ENCODE peak calls at places on chromosomes 7 and 10, in seven cellular contexts. I is thoracic aorta, J is MM.1S, K is dorsolateral prefrontal cortex, R is heart right ventricle, Y is lung, N is HFF-Myc. C is an unnamed sample.

GRCh38 chr7:38177621-38178003 is 433 bp upstream of the STARD3NL start:
- DNase-seq in J (no peak), Y (no peak), I (no peak), K (no peak), N (no peak), R (no peak), C (no peak)

GRCh38 chr10:132037676-132037975 is 28.1 kb upstream of the JAKMIP3 start:
- DNase-seq in R (no peak), Y (no peak), J (no peak), I (no peak), N (no peak), K (peak; percentile 18), C (no peak)

GRCh38 chr7:99793443-99793842 is 9.5 kb upstream of the CYP3A4 start:
- DNase-seq in J (no peak), K (no peak), N (no peak), I (no peak), Y (no peak), R (no peak), C (no peak)

GRCh38 chr10:31031205-31031665 is 430 bp downstream of the ZNF438 start:
- DNase-seq in J (no peak), I (no peak), N (no peak), R (no peak), K (no peak), Y (no peak), C (no peak)

GRCh38 chr10:129344956-129345355 is 122.1 kb upstream of the MGMT start:
- DNase-seq in J (no peak), N (no peak), I (no peak), Y (no peak), R (no peak), K (no peak), C (no peak)

GRCh38 chr7:107064255-107064654 is 19.8 kb downstream of the PRKAR2B start:
- DNase-seq in K (no peak), J (no peak), R (no peak), Y (no peak), I (no peak), N (no peak), C (no peak)

GRCh38 chr7:55132890-55133551 is 114.2 kb downstream of the EGFR start:
- DNase-seq in K (no peak), I (peak; percentile 37), N (peak; percentile 98), J (no peak), Y (peak; percentile 49), R (no peak), C (no peak)

GRCh38 chr10:71211053-71211452 is 1.3 kb upstream of the UNC5B start:
- DNase-seq in J (no peak), K (no peak), I (no peak), R (no peak), N (no peak), Y (no peak), C (no peak)

GRCh38 chr7:149707448-149707886 is 65.9 kb downstream of the ZNF467 start:
- DNase-seq in N (no peak), K (no peak), R (no peak), Y (no peak), I (no peak), J (no peak), C (no peak)

GRCh38 chr7:99648843-99649242 is 31.0 kb downstream of the CYP3A5 start:
- DNase-seq in Y (no peak), N (no peak), K (no peak), J (no peak), R (no peak), I (no peak), C (no peak)

GRCh38 chr10:103442031-103442461 is 10.1 kb downstream of the CALHM2 start:
- DNase-seq in J (no peak), N (no peak), K (no peak), I (no peak), Y (no peak), R (peak; percentile 61), C (no peak)

GRCh38 chr10:28463676-28464395 is 69.1 kb upstream of the WAC start:
- DNase-seq in I (no peak), N (no peak), K (peak; percentile 93), R (no peak), J (no peak), Y (peak; percentile 63), C (no peak)

GRCh38 chr7:5595545-5596045 is 172.0 kb upstream of the TNRC18 start:
- DNase-seq in I (peak; percentile 26), N (no peak), R (no peak), J (no peak), K (no peak), Y (no peak), C (peak; percentile 61)

GRCh38 chr7:114922652-114923402 is 933 bp downstream of the MDFIC start:
- DNase-seq in Y (peak; percentile 59), N (no peak), R (peak; percentile 44), K (no peak), J (peak; percentile 80), I (no peak), C (no peak)

GRCh38 chr10:71060636-71061426 is 151.5 kb upstream of the UNC5B start:
- DNase-seq in K (no peak), R (no peak), I (no peak), N (no peak), Y (no peak), J (no peak), C (no peak)

GRCh38 chr10:13143761-13144160 is 17.6 kb upstream of the MCM10 start:
- DNase-seq in N (no peak), I (no peak), Y (no peak), J (no peak), K (no peak), R (no peak), C (no peak)

GRCh38 chr7:140375808-140376730 is 22.3 kb downstream of the SLC37A3 start:
- DNase-seq in N (no peak), K (no peak), I (no peak), R (no peak), Y (no peak), J (no peak), C (no peak)

GRCh38 chr10:34966440-34966839 is 123.7 kb downstream of the CUL2 start:
- DNase-seq in K (no peak), Y (no peak), J (no peak), I (no peak), N (no peak), R (no peak), C (no peak)

GRCh38 chr10:48251525-48252353 is 22.8 kb downstream of the FRMPD2 start:
- DNase-seq in R (no peak), Y (no peak), N (no peak), K (no peak), J (no peak), I (no peak), C (no peak)

GRCh38 chr7:2032030-2032875 is 200.5 kb downstream of the MAD1L1 start:
- DNase-seq in I (no peak), J (no peak), Y (no peak), R (peak; percentile 60), K (peak; percentile 72), N (no peak), C (no peak)

GRCh38 chr10:129323311-129323710 is 143.7 kb upstream of the MGMT start:
- DNase-seq in K (no peak), N (no peak), Y (no peak), J (no peak), R (no peak), I (no peak), C (no peak)

DNA sequence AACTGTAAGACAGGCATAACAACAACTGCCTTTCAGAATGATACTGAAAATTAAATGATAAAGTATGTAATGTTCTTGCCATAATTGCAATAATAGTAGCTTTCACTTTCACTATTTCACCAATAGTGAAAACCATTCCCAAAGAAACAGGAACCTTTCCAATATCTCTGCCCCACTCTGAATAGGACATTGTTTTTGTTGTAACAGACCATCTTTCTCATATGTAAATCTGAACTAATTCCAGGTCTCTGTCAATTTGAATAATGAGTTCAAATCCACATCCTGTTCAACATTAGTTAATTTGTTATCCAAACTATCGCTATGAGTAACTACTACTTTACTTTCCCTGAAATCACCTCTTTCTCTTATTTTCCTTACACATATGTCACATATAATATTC is 148.0 kb downstream of the LRRN3 start:
- DNase-seq in Y (no peak), R (no peak), K (no peak), N (no peak), I (no peak), J (no peak), C (no peak)
- H3K4me3 ChIP-seq in Y (no peak overlapping the region), R (peak overlapping the region; percentile 39), K (peak overlapping the region; percentile 39), N (no peak overlapping the region), I (peak overlapping the region; percentile 52), J (no peak overlapping the region), C (no peak overlapping the region)

DNA sequence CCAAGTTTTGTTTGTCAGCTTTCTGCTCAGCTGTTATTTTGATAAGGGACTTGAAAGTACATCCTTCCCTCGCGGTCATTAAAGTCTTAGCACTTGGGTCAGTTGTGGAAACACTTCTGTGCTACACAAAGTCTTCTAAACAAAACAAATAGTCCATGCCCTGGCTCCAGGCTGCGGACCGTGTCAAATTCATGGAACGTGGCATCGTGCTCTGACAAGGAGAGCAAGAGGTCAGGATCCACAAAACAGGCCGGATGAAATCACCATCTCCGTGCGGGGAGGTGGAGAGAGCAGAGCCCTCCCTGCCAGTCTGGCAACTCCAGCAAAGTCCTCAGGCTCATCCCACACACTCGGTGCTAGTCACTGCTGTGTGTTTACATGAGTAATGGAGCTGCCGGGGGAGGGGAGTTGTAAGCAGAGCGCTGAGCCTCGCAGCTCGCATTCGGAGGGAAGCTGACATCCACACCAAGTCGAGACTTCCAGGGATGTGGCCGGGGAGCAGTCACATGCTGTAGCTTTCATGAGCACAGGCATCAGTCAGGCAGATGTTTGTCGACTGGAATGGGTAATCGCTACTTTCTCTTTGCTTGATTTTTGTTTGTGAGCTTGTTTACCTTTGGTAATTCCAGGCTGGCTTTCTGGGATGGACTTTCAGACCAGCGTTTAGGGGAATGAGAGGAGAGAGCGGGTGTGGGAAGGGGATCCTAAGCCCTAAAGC is 147.6 kb downstream of the ARID5B start:
- DNase-seq in Y (peak; percentile 79), J (peak; percentile 58), I (peak; percentile 91), N (peak; percentile 94), R (peak; percentile 75), K (peak; percentile 38), C (no peak)
- H3K4me3 ChIP-seq in Y (peak overlapping the region; percentile 40), J (peak overlapping the region; percentile 72), I (peak overlapping the region; percentile 83), N (peak overlapping the region; percentile 69), R (peak overlapping the region; percentile 68), K (peak overlapping the region; percentile 78), C (peak overlapping the region; percentile 20)

GRCh38 chr7:90401989-90402388 is 1.3 kb upstream of the CLDN12 start:
- DNase-seq in J (no peak), R (no peak), Y (no peak), K (no peak), N (no peak), I (no peak), C (no peak)

GRCh38 chr7:90403174-90404113 is at the start of gene CLDN12:
- DNase-seq in I (peak; percentile 58), J (peak; percentile 73), K (peak; percentile 94), Y (peak; percentile 89), N (peak; percentile 89), R (peak; percentile 81), C (peak; percentile 85)

GRCh38 chr7:90404777-90405176 is 1.5 kb downstream of the CLDN12 start:
- DNase-seq in Y (no peak), I (no peak), K (no peak), N (no peak), J (no peak), R (no peak), C (no peak)

GRCh38 chr7:90407484-90407821 is 4.2 kb downstream of the CLDN12 start:
- DNase-seq in N (no peak), J (no peak), R (no peak), K (no peak), Y (no peak), I (no peak), C (no peak)

GRCh38 chr7:90402785-90403173 is 482 bp upstream of the CLDN12 start:
- DNase-seq in N (no peak), I (no peak), K (no peak), Y (no peak), R (no peak), J (no peak), C (no peak)
- H3K4me3 ChIP-seq in N (peak overlapping the region; percentile 80), I (peak overlapping the region; percentile 79), K (peak overlapping the region; percentile 76), Y (no peak overlapping the region), R (peak overlapping the region; percentile 72), J (peak overlapping the region; percentile 80), C (peak overlapping the region; percentile 76)

GRCh38 chr7:28330384-28331070 is 81.8 kb upstream of the CREB5 start:
- DNase-seq in Y (no peak), R (no peak), K (no peak), I (no peak), J (peak; percentile 45), N (no peak), C (peak; percentile 40)
- H3K4me3 ChIP-seq in Y (no peak overlapping the region), R (no peak overlapping the region), K (no peak overlapping the region), I (no peak overlapping the region), J (peak overlapping the region; percentile 6), N (no peak overlapping the region), C (no peak overlapping the region)